ENCODE peak calls at places on chromosomes 13 and 19, in nine cellular contexts. I, X, N, J, H, L, A, Q and T are unnamed samples.

GRCh38 chr19:30719189-30719990 is 347.2 kb downstream of the ZNF536 start:
- DNase-seq in I (no peak), X (no peak), N (no peak), J (no peak), H (no peak), L (peak), A (no peak), Q (peak), T (no peak)

GRCh38 chr19:4090351-4091220 is 23.9 kb upstream of the ZBTB7A start:
- DNase-seq in I (no peak), X (no peak), N (no peak), J (no peak), H (no peak), L (no peak), A (no peak), Q (no peak), T (no peak)

GRCh38 chr13:98824376-98825160 is 72.1 kb upstream of the SLC15A1 start:
- DNase-seq in I (no peak), X (no peak), N (no peak), J (no peak), H (no peak), L (no peak), A (no peak), Q (no peak), T (no peak)

GRCh38 chr19:2237869-2238153 is 1.2 kb downstream of the SF3A2 start:
- DNase-seq in I (no peak), X (no peak), N (no peak), J (no peak), H (no peak), L (no peak), A (no peak), Q (no peak), T (no peak)

GRCh38 chr19:39472746-39473442 is 7.7 kb upstream of the TIMM50 start:
- DNase-seq in I (no peak), X (no peak), N (no peak), J (no peak), H (no peak), L (no peak), A (no peak), Q (no peak), T (no peak)

GRCh38 chr19:575527-576506 is 3.4 kb downstream of the BSG start:
- DNase-seq in I (no peak), X (no peak), N (no peak), J (peak), H (no peak), L (no peak), A (no peak), Q (no peak), T (no peak)

GRCh38 chr19:9871626-9872338 is 36.7 kb downstream of the PIN1 start:
- DNase-seq in I (no peak), X (no peak), N (peak), J (no peak), H (peak), L (no peak), A (no peak), Q (no peak), T (no peak)

GRCh38 chr13:109204657-109205056 is 575.2 kb downstream of the MYO16 start:
- DNase-seq in I (no peak), X (no peak), N (no peak), J (no peak), H (no peak), L (no peak), A (no peak), Q (no peak), T (no peak)

GRCh38 chr13:74135306-74136088 is 1.3 kb upstream of the KLF12 start:
- DNase-seq in I (no peak), X (peak), N (peak), J (peak), H (peak), L (peak), A (peak), Q (peak), T (peak)

GRCh38 chr13:90445179-90445578 is 902.3 kb upstream of the MIR17HG start:
- DNase-seq in I (peak), X (no peak), N (no peak), J (peak), H (no peak), L (no peak), A (no peak), Q (no peak), T (no peak)

GRCh38 chr19:48413879-48414623 is 20.6 kb downstream of the GRIN2D start:
- DNase-seq in I (no peak), X (no peak), N (no peak), J (peak), H (no peak), L (no peak), A (no peak), Q (no peak), T (no peak)